ENCODE peak calls at places on chromosomes 12 and 14, in six cellular contexts. A is SIG-M5, Q is RPMI8226, C is NCI-H2107, T is neuronal stem cell, J is hepatic stellate cell. U is an unnamed sample.
A peak's percentile ranks its signal among the peaks of the same experiment; 100 is the strongest.

GRCh38 chr12:112161711-112162110 is 36.4 kb downstream of the TRAFD1 start:
- DNase-seq in C (no peak), T (no peak), J (no peak), A (no peak), Q (no peak), U (peak; percentile 37)

GRCh38 chr14:33567736-33568124 is 383.1 kb downstream of the EGLN3 start:
- DNase-seq in Q (no peak), C (no peak), A (no peak), T (no peak), J (no peak), U (peak; percentile 56)

GRCh38 chr12:132208153-132208823 is 64.0 kb downstream of the NOC4L start:
- DNase-seq in A (no peak), Q (no peak), J (no peak), C (no peak), T (no peak), U (no peak)

GRCh38 chr12:52496590-52497071 is 3.6 kb upstream of the KRT6A start:
- DNase-seq in A (no peak), T (peak; percentile 12), C (no peak), Q (no peak), J (peak; percentile 39), U (no peak)

GRCh38 chr14:49287004-49287403 is 299.2 kb downstream of the RPS29 start:
- DNase-seq in J (no peak), C (no peak), Q (no peak), A (no peak), T (no peak), U (no peak)

GRCh38 chr12:111074559-111074958 is 154.2 kb upstream of the MYL2 start:
- DNase-seq in C (no peak), Q (no peak), J (no peak), T (no peak), A (no peak), U (no peak)

GRCh38 chr12:16605666-16606116 is 271 bp downstream of the LMO3 start:
- DNase-seq in J (peak; percentile 4), A (no peak), Q (no peak), T (no peak), C (no peak), U (peak; percentile 53)

GRCh38 chr12:58420496-58420895 is 479.1 kb downstream of the ATP23 start:
- DNase-seq in T (no peak), J (no peak), C (no peak), Q (no peak), A (no peak), U (no peak)